ENCODE peak calls at places on chromosomes 11 and 22, in four cellular contexts. L is frontal cortex, D is esophagus squamous epithelium, H is NAMALWA. G is an unnamed sample.

GRCh38 chr22:42711895-42712837 is 8.5 kb downstream of the A4GALT start:
- DNase-seq in H (no peak), L (no peak), D (no peak), G (no peak)

GRCh38 chr11:67780056-67780455 is 105.6 kb upstream of the ALDH3B2 start:
- DNase-seq in D (no peak), L (no peak), H (no peak), G (no peak)

GRCh38 chr11:68655406-68655805 is 28.9 kb upstream of the GAL start:
- DNase-seq in D (no peak), H (no peak), L (no peak), G (no peak)

GRCh38 chr11:8593935-8594909 is at the start of gene STK33:
- DNase-seq in D (no peak), L (peak; percentile 51), H (peak; percentile 53), G (no peak)

GRCh38 chr11:72522186-72522585 is 87.9 kb upstream of the CLPB start:
- DNase-seq in H (no peak), D (no peak), L (no peak), G (no peak)

GRCh38 chr11:102438311-102439062 is 14.1 kb downstream of the TMEM123 start:
- DNase-seq in H (no peak), D (no peak), L (no peak), G (no peak)

GRCh38 chr22:23781533-23781932 is 5.2 kb upstream of the SMARCB1 start:
- DNase-seq in L (no peak), H (no peak), D (no peak), G (peak; percentile 84)

GRCh38 chr11:57440744-57441414 is 14.0 kb upstream of the SLC43A3 start:
- DNase-seq in D (no peak), H (no peak), L (no peak), G (no peak)

GRCh38 chr22:21009638-21010425 is 5.1 kb upstream of the P2RX6 start:
- DNase-seq in D (no peak), H (peak; percentile 63), L (no peak), G (peak; percentile 34)

GRCh38 chr11:75592699-75593098 is 30.6 kb downstream of the SERPINH1 start:
- DNase-seq in D (no peak), H (no peak), L (no peak), G (no peak)

GRCh38 chr22:42959472-42960145 is 55.3 kb downstream of the PACSIN2 start:
- DNase-seq in L (no peak), H (no peak), D (no peak), G (peak; percentile 64)

GRCh38 chr11:88484873-88485621 is 147.5 kb upstream of the CTSC start:
- DNase-seq in H (peak; percentile 73), D (no peak), L (no peak), G (peak; percentile 32)

G was measured in foreskin keratinocyte.